ENCODE peak calls at places on chromosome 16, in six cellular contexts. One of them, this sample, is unnamed.
A peak's percentile ranks its signal among the peaks of the same experiment; 100 is the strongest.

GRCh38 chr16:8630205-8630953 is 8.9 kb downstream of the METTL22 start:
- DNase-seq in ACHN: no peak
- DNase-seq in activated CD8-positive, alpha-beta memory T cell treated with anti-CD3 and anti-CD28 coated beads, Interleukin-2, amount 50 U/mL, for 48 hours: no peak
- DNase-seq in GDM1: no peak
- DNase-seq in omental fat pad: no peak
- DNase-seq in H9: no peak
- DNase-seq in this sample: no peak

GRCh38 chr16:20175358-20175757 is 101.7 kb upstream of the GPR139 start:
- DNase-seq in H9: no peak
- DNase-seq in omental fat pad: no peak
- DNase-seq in ACHN: no peak
- DNase-seq in activated CD8-positive, alpha-beta memory T cell treated with anti-CD3 and anti-CD28 coated beads, Interleukin-2, amount 50 U/mL, for 48 hours: no peak
- DNase-seq in GDM1: no peak
- DNase-seq in this sample: no peak

GRCh38 chr16:81780350-81780749 is 1.3 kb downstream of the PLCG2 start:
- DNase-seq in omental fat pad: no peak
- DNase-seq in H9: no peak
- DNase-seq in activated CD8-positive, alpha-beta memory T cell treated with anti-CD3 and anti-CD28 coated beads, Interleukin-2, amount 50 U/mL, for 48 hours: no peak
- DNase-seq in GDM1: no peak
- DNase-seq in ACHN: no peak
- DNase-seq in this sample: no peak

GRCh38 chr16:718922-719321 is 2.0 kb upstream of the ANTKMT start:
- DNase-seq in omental fat pad: no peak
- DNase-seq in H9: no peak
- DNase-seq in ACHN: no peak
- DNase-seq in GDM1: no peak
- DNase-seq in activated CD8-positive, alpha-beta memory T cell treated with anti-CD3 and anti-CD28 coated beads, Interleukin-2, amount 50 U/mL, for 48 hours: no peak
- DNase-seq in this sample: no peak

GRCh38 chr16:17084134-17084533 is 386.6 kb downstream of the XYLT1 start:
- DNase-seq in activated CD8-positive, alpha-beta memory T cell treated with anti-CD3 and anti-CD28 coated beads, Interleukin-2, amount 50 U/mL, for 48 hours: no peak
- DNase-seq in H9: no peak
- DNase-seq in GDM1: no peak
- DNase-seq in omental fat pad: no peak
- DNase-seq in ACHN: no peak
- DNase-seq in this sample: no peak

GRCh38 chr16:14579266-14579665 is 50.8 kb downstream of the PARN start:
- DNase-seq in H9: no peak
- DNase-seq in GDM1: no peak
- DNase-seq in ACHN: no peak
- DNase-seq in omental fat pad: no peak
- DNase-seq in activated CD8-positive, alpha-beta memory T cell treated with anti-CD3 and anti-CD28 coated beads, Interleukin-2, amount 50 U/mL, for 48 hours: no peak
- DNase-seq in this sample: no peak

GRCh38 chr16:67666538-67667433 is at the start of the genes C16orf86 and ENKD1:
- DNase-seq in GDM1: peak; percentile 33
- DNase-seq in activated CD8-positive, alpha-beta memory T cell treated with anti-CD3 and anti-CD28 coated beads, Interleukin-2, amount 50 U/mL, for 48 hours: peak; percentile 90
- DNase-seq in H9: peak; percentile 87
- DNase-seq in ACHN: peak; percentile 82
- DNase-seq in omental fat pad: no peak
- DNase-seq in this sample: peak; percentile 20

GRCh38 chr16:81237282-81237681 is 1.2 kb upstream of the BCO1 start:
- DNase-seq in omental fat pad: no peak
- DNase-seq in activated CD8-positive, alpha-beta memory T cell treated with anti-CD3 and anti-CD28 coated beads, Interleukin-2, amount 50 U/mL, for 48 hours: no peak
- DNase-seq in ACHN: peak; percentile 80
- DNase-seq in GDM1: no peak
- DNase-seq in H9: no peak
- DNase-seq in this sample: no peak

GRCh38 chr16:69410285-69410990 is 14.0 kb upstream of the CYB5B start:
- DNase-seq in ACHN: no peak
- DNase-seq in omental fat pad: no peak
- DNase-seq in GDM1: no peak
- DNase-seq in H9: no peak
- DNase-seq in activated CD8-positive, alpha-beta memory T cell treated with anti-CD3 and anti-CD28 coated beads, Interleukin-2, amount 50 U/mL, for 48 hours: no peak
- DNase-seq in this sample: no peak

GRCh38 chr16:85057212-85057889 is 29.8 kb downstream of the KIAA0513 start:
- DNase-seq in activated CD8-positive, alpha-beta memory T cell treated with anti-CD3 and anti-CD28 coated beads, Interleukin-2, amount 50 U/mL, for 48 hours: no peak
- DNase-seq in ACHN: peak; percentile 27
- DNase-seq in GDM1: no peak
- DNase-seq in H9: peak; percentile 61
- DNase-seq in omental fat pad: no peak
- DNase-seq in this sample: no peak

GRCh38 chr16:70660672-70661350 is 14.5 kb downstream of the IL34 start:
- DNase-seq in H9: peak; percentile 45
- DNase-seq in activated CD8-positive, alpha-beta memory T cell treated with anti-CD3 and anti-CD28 coated beads, Interleukin-2, amount 50 U/mL, for 48 hours: no peak
- DNase-seq in GDM1: no peak
- DNase-seq in ACHN: peak; percentile 23
- DNase-seq in omental fat pad: no peak
- DNase-seq in this sample: no peak

GRCh38 chr16:1981972-1982574 is 804 bp upstream of the NOXO1 start:
- DNase-seq in omental fat pad: no peak
- DNase-seq in H9: no peak
- DNase-seq in activated CD8-positive, alpha-beta memory T cell treated with anti-CD3 and anti-CD28 coated beads, Interleukin-2, amount 50 U/mL, for 48 hours: no peak
- DNase-seq in GDM1: no peak
- DNase-seq in ACHN: no peak
- DNase-seq in this sample: no peak

GRCh38 chr16:55605756-55606155 is 39.3 kb downstream of the CAPNS2 start:
- DNase-seq in omental fat pad: no peak
- DNase-seq in H9: no peak
- DNase-seq in activated CD8-positive, alpha-beta memory T cell treated with anti-CD3 and anti-CD28 coated beads, Interleukin-2, amount 50 U/mL, for 48 hours: no peak
- DNase-seq in GDM1: no peak
- DNase-seq in ACHN: no peak
- DNase-seq in this sample: no peak

GRCh38 chr16:56990407-56991286 is 1.3 kb downstream of the NLRC5 start:
- DNase-seq in GDM1: no peak
- DNase-seq in H9: no peak
- DNase-seq in omental fat pad: no peak
- DNase-seq in ACHN: no peak
- DNase-seq in activated CD8-positive, alpha-beta memory T cell treated with anti-CD3 and anti-CD28 coated beads, Interleukin-2, amount 50 U/mL, for 48 hours: no peak
- DNase-seq in this sample: no peak

GRCh38 chr16:57310801-57311200 is 26.3 kb upstream of the PLLP start:
- DNase-seq in H9: no peak
- DNase-seq in activated CD8-positive, alpha-beta memory T cell treated with anti-CD3 and anti-CD28 coated beads, Interleukin-2, amount 50 U/mL, for 48 hours: no peak
- DNase-seq in ACHN: no peak
- DNase-seq in GDM1: no peak
- DNase-seq in omental fat pad: no peak
- DNase-seq in this sample: no peak

GRCh38 chr16:66588981-66589713 is 9.9 kb downstream of the CMTM2 start:
- DNase-seq in GDM1: peak; percentile 25
- DNase-seq in activated CD8-positive, alpha-beta memory T cell treated with anti-CD3 and anti-CD28 coated beads, Interleukin-2, amount 50 U/mL, for 48 hours: peak; percentile 71
- DNase-seq in omental fat pad: no peak
- DNase-seq in ACHN: peak; percentile 66
- DNase-seq in H9: peak; percentile 73
- DNase-seq in this sample: no peak

GRCh38 chr16:80909720-80910119 is 97.0 kb downstream of the CMC2 start:
- DNase-seq in ACHN: no peak
- DNase-seq in GDM1: no peak
- DNase-seq in activated CD8-positive, alpha-beta memory T cell treated with anti-CD3 and anti-CD28 coated beads, Interleukin-2, amount 50 U/mL, for 48 hours: no peak
- DNase-seq in H9: no peak
- DNase-seq in omental fat pad: no peak
- DNase-seq in this sample: no peak

GRCh38 chr16:22614271-22614947 is 103.7 kb downstream of the NPIPB5 start:
- DNase-seq in ACHN: no peak
- DNase-seq in GDM1: no peak
- DNase-seq in H9: no peak
- DNase-seq in omental fat pad: no peak
- DNase-seq in activated CD8-positive, alpha-beta memory T cell treated with anti-CD3 and anti-CD28 coated beads, Interleukin-2, amount 50 U/mL, for 48 hours: no peak
- DNase-seq in this sample: no peak

This sample was measured in GOT3.